ENCODE peak calls at places on chromosome 10, in eight cellular contexts. T is DND-41, W is mesenchymal stem cell, I is neuronal stem cell, J is A549, M is hepatocyte, C is fibroblast of lung, P is neural progenitor cell. S is an unnamed sample. For H3K9me3 and H3K4me1, the result is how much of the 10 kb centered on the place peaks cover.

GRCh38 chr10:95517536-95518454 is 43.4 kb downstream of the SORBS1 start:
- DNase-seq in I (no peak), M (peak), T (no peak), W (peak), P (no peak), C (peak), J (no peak), S (peak)

GRCh38 chr10:73899401-73899780 is 11.5 kb upstream of the PLAU start:
- DNase-seq in T (no peak), M (peak), I (no peak), J (no peak), C (peak), W (peak), P (no peak), S (peak)

GRCh38 chr10:123636598-123637325 is 29.4 kb upstream of the GPR26 start:
- DNase-seq in C (no peak), J (no peak), P (no peak), W (no peak), M (peak), T (no peak), I (no peak), S (peak)

GRCh38 chr10:12252882-12253546 is 57.0 kb downstream of the CDC123 start:
- DNase-seq in M (peak), P (peak), J (peak), C (peak), T (peak), I (no peak), W (peak), S (no peak)

GRCh38 chr10:86362566-86363183 is 3.9 kb downstream of the GRID1 start:
- DNase-seq in M (no peak), T (no peak), W (no peak), J (no peak), I (no peak), P (no peak), C (no peak), S (no peak)

GRCh38 chr10:34254596-34254995 is 560.5 kb downstream of the PARD3 start:
- DNase-seq in P (no peak), T (peak), J (peak), I (no peak), W (peak), M (peak), C (peak), S (peak)

GRCh38 chr10:10056958-10057357 is 960.7 kb upstream of the CELF2 start:
- DNase-seq in C (peak), J (no peak), W (peak), P (peak), M (peak), T (no peak), I (no peak), S (no peak)

GRCh38 chr10:4849555-4850242 is 23.7 kb downstream of the AKR1E2 start:
- DNase-seq in M (peak), J (peak), P (peak), C (peak), I (peak), W (peak), T (peak), S (peak)

GRCh38 chr10:66782776-66783175 is 143.1 kb upstream of the LRRTM3 start:
- DNase-seq in I (no peak), P (no peak), J (no peak), W (no peak), C (no peak), T (no peak), M (no peak), S (no peak)

GRCh38 chr10:95987685-95988426 is 55.5 kb upstream of the CCNJ start:
- DNase-seq in I (no peak), T (no peak), P (no peak), J (no peak), C (no peak), W (no peak), M (no peak), S (no peak)

GRCh38 chr10:17425584-17426262 is 28.7 kb downstream of the ST8SIA6 start:
- DNase-seq in C (no peak), J (no peak), I (no peak), W (no peak), M (no peak), P (no peak), T (no peak), S (no peak)

GRCh38 chr10:124087672-124088634 is 5.4 kb downstream of the CHST15 start:
- DNase-seq in P (no peak), M (no peak), W (no peak), C (no peak), J (no peak), T (no peak), I (no peak), S (no peak)

GRCh38 chr10:96341219-96342182 is 17.3 kb downstream of the OPALIN start:
- DNase-seq in W (no peak), T (no peak), J (no peak), C (no peak), M (no peak), P (peak), I (peak), S (no peak)

GRCh38 chr10:63331586-63331985 is 134.2 kb downstream of the JMJD1C start:
- DNase-seq in I (no peak), C (peak), P (no peak), W (peak), M (no peak), J (no peak), T (no peak), S (no peak)

GRCh38 chr10:117927334-117927733 is 119.4 kb downstream of the RAB11FIP2 start:
- DNase-seq in M (no peak), J (no peak), C (no peak), P (no peak), W (no peak), I (no peak), T (no peak), S (no peak)

GRCh38 chr10:122050811-122051210 is 61.8 kb downstream of the TACC2 start:
- DNase-seq in W (no peak), C (no peak), T (no peak), P (no peak), J (no peak), I (no peak), M (no peak), S (no peak)

GRCh38 chr10:122852261-122852660 is 6.6 kb upstream of the CUZD1 start:
- DNase-seq in C (no peak), I (no peak), P (no peak), M (no peak), J (no peak), T (no peak), W (peak), S (peak)

GRCh38 chr10:95247200-95247880 is 43.5 kb downstream of the PDLIM1 start:
- DNase-seq in C (peak), W (peak), P (no peak), T (no peak), J (no peak), M (no peak), I (no peak), S (peak)

GRCh38 chr10:132305654-132306340 is 2.0 kb downstream of the STK32C start:
- DNase-seq in I (no peak), P (no peak), J (peak), W (no peak), C (no peak), T (no peak), M (no peak), S (no peak)

GRCh38 chr10:23198940-23199767 is 7.0 kb downstream of the PTF1A start:
- DNase-seq in P (peak), J (peak), M (no peak), W (peak), T (no peak), I (no peak), C (no peak), S (peak)

GRCh38 chr10:22849077-22849810 is 78.6 kb upstream of the ARMC3 start:
- DNase-seq in P (no peak), I (no peak), C (peak), T (no peak), M (peak), W (no peak), J (no peak), S (peak)

GRCh38 chr10:89348458-89348857 is 20.7 kb downstream of the IFIT3 start:
- DNase-seq in W (no peak), J (no peak), M (no peak), T (no peak), C (no peak), P (peak), I (no peak), S (no peak)

GRCh38 chr10:91953600-91954140 is 30.1 kb downstream of the BTAF1 start:
- DNase-seq in T (no peak), C (no peak), M (no peak), I (peak), P (peak), J (no peak), W (no peak), S (peak)

GRCh38 chr10:56296626-56297025 is 64.4 kb downstream of the ZWINT start:
- DNase-seq in P (no peak), M (no peak), I (no peak), W (no peak), T (no peak), J (no peak), C (no peak), S (no peak)

GRCh38 chr10:15083674-15084501 is 4.7 kb downstream of the ACBD7 start:
- DNase-seq in T (no peak), M (no peak), P (no peak), C (no peak), I (no peak), W (no peak), J (no peak), S (no peak)

GRCh38 chr10:80702143-80702542 is 164.4 kb downstream of the SH2D4B start:
- DNase-seq in P (no peak), T (no peak), I (no peak), C (no peak), M (no peak), J (no peak), W (no peak), S (no peak)

GRCh38 chr10:35369049-35369760 is 32.9 kb downstream of the CCNY start:
- DNase-seq in J (no peak), W (peak), T (no peak), C (peak), P (no peak), M (no peak), I (no peak), S (no peak)

GRCh38 chr10:93630609-93631320 is 18.4 kb downstream of the PDE6C start:
- DNase-seq in W (no peak), I (no peak), P (no peak), M (no peak), T (no peak), C (no peak), J (no peak), S (no peak)

DNA sequence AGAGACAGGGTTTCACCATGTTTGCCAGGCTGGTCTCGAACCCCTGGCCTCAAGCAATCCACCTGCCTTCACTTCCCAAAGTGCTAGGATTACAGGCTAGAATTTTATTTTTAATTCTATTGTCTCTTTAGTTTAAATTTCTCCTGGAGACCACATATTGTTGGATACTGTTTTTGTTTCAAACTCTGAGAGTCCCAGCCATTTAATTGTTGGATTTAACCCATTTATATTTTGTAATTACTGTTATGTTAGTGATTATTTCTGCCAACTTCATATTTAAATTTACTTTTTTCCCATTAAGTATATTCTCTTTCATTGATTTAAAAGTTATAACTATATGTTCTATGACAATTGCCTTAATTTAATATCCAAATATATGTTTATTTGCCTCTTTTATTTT is 185.6 kb downstream of the ZNF248 start:
- DNase-seq in C (no peak), T (no peak), J (no peak), M (no peak), I (no peak), P (no peak), W (no peak), S (no peak)
- H3K9me3 ChIP-seq in C (under half), T (under half), J (under half), M (under half), I (under half), P (under half), W (under half), S (under half)

DNA sequence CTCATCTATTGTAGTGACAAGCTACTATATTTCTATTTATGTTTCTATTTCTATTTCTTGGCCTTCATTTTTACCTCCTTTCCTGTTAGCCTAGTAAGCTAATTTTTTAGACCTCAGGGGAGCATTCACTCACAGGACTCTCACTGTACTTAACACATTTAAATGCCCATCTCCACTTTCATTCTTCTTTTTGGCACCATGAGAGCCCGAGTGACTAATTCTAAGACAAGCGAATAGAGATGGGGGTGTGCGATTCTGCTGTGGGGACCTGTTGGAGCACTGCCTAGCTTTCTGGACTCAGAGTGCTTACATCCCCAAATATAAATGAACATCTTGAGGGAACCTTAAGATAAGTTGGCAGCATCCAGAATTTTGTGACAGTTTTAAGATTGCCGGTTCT is 53.9 kb upstream of the AFAP1L2 start:
- DNase-seq in M (no peak), T (no peak), J (no peak), I (no peak), W (no peak), C (no peak), P (no peak), S (no peak)
- H3K4me2 ChIP-seq in M (no peak), T (no peak), J (no peak), I (no peak), W (no peak), C (no peak), P (no peak), S (no peak)

DNA sequence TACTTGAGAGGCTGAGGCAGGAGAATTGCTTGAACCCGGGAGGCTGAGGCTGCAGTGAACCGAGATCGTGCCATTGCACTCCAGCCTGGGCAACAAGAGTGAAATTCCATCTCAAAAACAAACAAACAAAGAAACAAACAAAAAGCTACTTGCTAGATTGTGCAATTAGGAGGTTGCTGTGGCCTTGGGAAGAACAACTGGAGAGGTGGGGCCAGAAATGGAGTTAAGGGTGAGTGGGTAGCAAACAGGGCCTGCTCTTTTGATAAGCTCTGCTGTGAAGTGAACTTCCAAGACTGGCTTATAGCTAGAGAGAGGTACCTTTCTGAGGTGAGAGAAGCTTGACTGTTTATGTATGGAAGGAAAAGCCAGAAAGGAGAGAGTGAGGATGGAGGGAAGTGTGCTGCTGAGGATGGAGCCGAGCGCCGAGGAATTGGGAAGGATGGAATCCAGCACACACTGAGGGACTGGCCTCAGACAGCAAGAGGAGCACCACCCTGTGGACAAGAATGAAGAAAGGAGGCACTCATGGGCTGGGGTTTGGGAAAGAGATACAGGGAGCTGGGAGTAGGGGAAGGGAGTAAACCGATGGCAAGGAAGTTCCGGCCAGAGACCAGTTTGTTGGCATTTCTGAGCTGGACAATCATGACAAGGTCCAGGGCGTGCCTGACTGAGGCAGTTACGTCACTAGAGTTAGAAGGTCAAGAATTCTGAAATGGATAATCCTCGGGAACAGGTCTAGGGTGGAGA is 7.0 kb upstream of the RPEL1 start:
- DNase-seq in C (peak), P (peak), J (peak), I (no peak), T (no peak), W (peak), M (peak), S (peak)
- H3K4me1 ChIP-seq in C (under half), P (under half), J (half or more), I (under half), T (under half), W (under half), M (under half), S (under half)

DNA sequence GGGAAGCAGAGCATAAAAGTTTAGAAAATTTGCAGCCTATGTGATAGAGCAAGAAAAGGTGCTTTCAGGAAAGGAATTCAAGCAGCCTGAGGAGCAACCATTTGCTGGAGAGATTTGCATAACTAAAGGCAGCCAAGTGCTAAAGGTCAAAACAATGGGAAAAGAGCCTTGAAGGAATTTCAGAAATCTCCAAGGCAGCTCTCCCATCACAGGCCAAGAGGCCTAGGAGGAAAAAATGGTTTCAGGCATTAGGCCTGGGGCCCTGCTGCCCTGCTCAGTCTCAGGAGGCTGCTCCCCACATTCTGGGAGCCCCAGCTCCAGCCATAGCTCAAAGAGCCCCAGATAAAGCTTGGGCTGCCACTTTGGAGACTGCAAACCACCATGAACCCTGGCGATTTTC is 95.9 kb upstream of the UNC5B start:
- DNase-seq in C (no peak), J (no peak), T (no peak), I (no peak), M (no peak), W (no peak), P (no peak), S (no peak)
- H3K9me3 ChIP-seq in C (under half), J (under half), T (under half), I (under half), M (under half), W (under half), P (under half), S (under half)

S was measured in mammary epithelial cell.